ENCODE peak calls at places on chromosome 17, in six cellular contexts. O, G, D, R, Q and L are unnamed samples.

GRCh38 chr17:64178011-64178825 is 48.3 kb upstream of the ERN1 start:
- DNase-seq in G (no peak), O (no peak), Q (no peak), D (no peak), R (peak), L (no peak)

GRCh38 chr17:57480438-57481196 is 224.3 kb downstream of the MSI2 start:
- DNase-seq in R (peak), G (no peak), D (peak), O (no peak), Q (no peak), L (no peak)

GRCh38 chr17:57889892-57890856 is 40.3 kb upstream of the MRPS23 start:
- DNase-seq in O (no peak), G (no peak), D (no peak), Q (no peak), R (peak), L (peak)

GRCh38 chr17:61475726-61476125 is 23.5 kb downstream of the TBX4 start:
- DNase-seq in G (no peak), R (peak), O (no peak), Q (no peak), D (no peak), L (no peak)

GRCh38 chr17:81481011-81481799 is 31.4 kb downstream of the ACTG1 start:
- DNase-seq in O (peak), Q (peak), R (peak), G (peak), D (peak), L (peak)

GRCh38 chr17:57997085-57997809 is 9.2 kb upstream of the VEZF1 start:
- DNase-seq in G (no peak), R (no peak), O (no peak), Q (no peak), D (no peak), L (no peak)

GRCh38 chr17:32807577-32807976 is 69.3 kb downstream of the MYO1D start:
- DNase-seq in D (no peak), R (peak), Q (no peak), O (no peak), G (no peak), L (no peak)

GRCh38 chr17:2094891-2095535 is 40.1 kb downstream of the HIC1 start:
- DNase-seq in O (peak), R (peak), Q (no peak), G (no peak), D (peak), L (no peak)

GRCh38 chr17:81322271-81323082 is 27.4 kb upstream of the SLC38A10 start:
- DNase-seq in G (no peak), R (peak), D (peak), O (peak), Q (no peak), L (no peak)

GRCh38 chr17:12815642-12816141 is 26.4 kb downstream of the ARHGAP44 start:
- DNase-seq in Q (no peak), D (no peak), O (no peak), G (no peak), R (no peak), L (no peak)

GRCh38 chr17:71224824-71225575 is 895.8 kb upstream of the SOX9 start:
- DNase-seq in R (no peak), D (no peak), O (no peak), Q (no peak), G (no peak), L (no peak)

GRCh38 chr17:65472602-65473001 is 88.8 kb downstream of the AXIN2 start:
- DNase-seq in O (no peak), R (peak), Q (no peak), G (no peak), D (no peak), L (peak)

GRCh38 chr17:11487469-11487868 is 110.8 kb upstream of the DNAH9 start:
- DNase-seq in D (peak), G (no peak), O (no peak), Q (no peak), R (no peak), L (peak)

GRCh38 chr17:82301300-82301915 is 16.0 kb downstream of the CD7 start:
- DNase-seq in Q (no peak), G (no peak), O (no peak), D (no peak), R (no peak), L (no peak)

GRCh38 chr17:74390680-74391653 is 23.7 kb downstream of the GPR142 start:
- DNase-seq in R (no peak), D (no peak), Q (no peak), G (no peak), O (no peak), L (no peak)

GRCh38 chr17:48236681-48237134 is 129.1 kb downstream of the SNX11 start:
- DNase-seq in O (no peak), G (no peak), Q (no peak), D (peak), R (peak), L (no peak)

GRCh38 chr17:74259667-74260524 is 14.1 kb upstream of the DNAI2 start:
- DNase-seq in O (peak), D (peak), G (no peak), R (no peak), Q (no peak), L (no peak)

GRCh38 chr17:79851461-79851817 is 12.2 kb upstream of the CBX4 start:
- DNase-seq in G (no peak), D (no peak), Q (no peak), O (no peak), R (no peak), L (no peak)

GRCh38 chr17:74975943-74976342 is 3.4 kb upstream of the HID1 start:
- DNase-seq in R (no peak), O (no peak), Q (no peak), D (no peak), G (no peak), L (no peak)

GRCh38 chr17:19766421-19767270 is 18.5 kb upstream of the ALDH3A1 start:
- DNase-seq in Q (peak), G (peak), R (peak), O (peak), D (peak), L (peak)

GRCh38 chr17:68835061-68835460 is 120.1 kb downstream of the ABCA8 start:
- DNase-seq in G (no peak), O (no peak), Q (no peak), D (peak), R (no peak), L (no peak)

GRCh38 chr17:62855136-62855535 is 47.0 kb upstream of the MARCHF10 start:
- DNase-seq in O (no peak), G (no peak), Q (no peak), D (no peak), R (no peak), L (peak)

GRCh38 chr17:32912218-32912897 is 15.6 kb upstream of the TMEM98 start:
- DNase-seq in Q (no peak), D (no peak), O (peak), R (peak), G (no peak), L (peak)

GRCh38 chr17:8126306-8127066 is 2.6 kb upstream of the HES7 start:
- DNase-seq in Q (no peak), R (peak), D (peak), O (peak), G (no peak), L (no peak)

GRCh38 chr17:21095735-21096134 is 31.0 kb upstream of the DHRS7B start:
- DNase-seq in Q (no peak), O (peak), D (no peak), G (no peak), R (no peak), L (no peak)

GRCh38 chr17:4920351-4921048 is 11.6 kb upstream of the GP1BA start:
- DNase-seq in O (no peak), Q (no peak), R (peak), D (no peak), G (no peak), L (no peak)

GRCh38 chr17:63142836-63143235 is 176.8 kb downstream of the TANC2 start:
- DNase-seq in D (no peak), R (no peak), O (no peak), G (no peak), Q (no peak), L (no peak)

GRCh38 chr17:58316260-58316960 is 12.2 kb downstream of the TSPOAP1 start:
- DNase-seq in D (no peak), Q (no peak), O (no peak), G (no peak), R (no peak), L (no peak)

GRCh38 chr17:53490447-53490968 is 332.2 kb upstream of the KIF2B start:
- DNase-seq in D (no peak), Q (no peak), R (no peak), O (no peak), G (no peak), L (no peak)

GRCh38 chr17:53496356-53496755 is 326.4 kb upstream of the KIF2B start:
- DNase-seq in R (no peak), D (no peak), G (no peak), O (no peak), Q (no peak), L (no peak)

DNA sequence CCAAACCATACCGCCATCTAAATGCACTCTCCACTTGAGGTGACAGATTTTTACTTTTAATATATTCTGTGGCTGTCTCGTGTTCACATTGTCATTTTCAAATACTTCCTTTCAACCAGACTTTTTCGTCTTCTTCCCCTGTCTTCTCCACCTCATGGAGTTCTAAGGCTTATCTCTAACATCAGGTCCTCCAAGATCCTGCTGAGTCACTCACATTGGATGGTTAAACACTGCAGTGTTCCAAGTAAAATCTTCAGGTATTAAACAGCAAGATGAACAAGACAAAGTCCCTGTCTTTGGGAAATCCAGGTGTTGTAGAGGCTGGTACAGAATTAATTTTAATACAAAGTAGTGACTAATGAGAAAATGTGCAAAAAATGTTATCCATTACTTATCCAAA is 330.2 kb upstream of the KIF2B start:
- DNase-seq in R (no peak), Q (no peak), O (no peak), D (no peak), G (no peak), L (no peak)
- TF ChIP-seq CTCF in R (no peak), Q (no peak), O (no peak), D (no peak), G (no peak), L (no peak)

GRCh38 chr17:76791053-76791980 is 53.4 kb downstream of the MFSD11 start:
- DNase-seq in Q (no peak), G (no peak), R (peak), D (peak), O (no peak), L (no peak)

GRCh38 chr17:76797441-76797840 is 59.5 kb downstream of the MFSD11 start:
- DNase-seq in Q (no peak), G (no peak), R (no peak), D (no peak), O (peak), L (no peak)

GRCh38 chr17:76792348-76792747 is 54.4 kb downstream of the MFSD11 start:
- DNase-seq in D (no peak), O (no peak), G (no peak), R (no peak), Q (no peak), L (no peak)

GRCh38 chr17:76796081-76796480 is 58.2 kb downstream of the MFSD11 start:
- DNase-seq in G (no peak), R (no peak), D (no peak), O (no peak), Q (no peak), L (no peak)

DNA sequence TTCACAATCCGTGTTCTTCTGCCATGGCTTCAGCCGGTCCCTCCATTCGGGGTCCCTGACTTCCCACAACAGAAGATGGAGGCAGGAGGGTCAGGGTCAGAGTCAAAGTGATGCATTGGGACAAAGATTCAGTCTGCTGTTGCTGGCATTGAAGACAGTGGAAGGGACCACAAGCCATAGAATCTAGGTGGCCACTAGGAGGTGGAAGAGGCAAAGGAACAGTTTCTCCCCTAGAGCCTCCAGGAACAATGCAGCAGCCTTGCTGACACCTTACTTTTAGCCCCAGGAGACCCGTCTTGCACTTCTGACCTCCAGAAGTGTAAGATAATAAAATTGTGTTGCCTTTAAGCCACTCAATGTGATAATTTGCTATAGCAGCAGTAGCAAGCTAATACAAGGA is 55.9 kb downstream of the MFSD11 start:
- DNase-seq in R (peak), Q (no peak), O (peak), G (no peak), D (peak), L (no peak)
- TF ChIP-seq CTCF in R (peak), Q (no peak), O (peak), G (no peak), D (peak), L (no peak)

GRCh38 chr17:17140590-17140980 is 65.5 kb downstream of the PLD6 start:
- DNase-seq in R (peak), O (no peak), D (no peak), G (no peak), Q (no peak), L (no peak)
- TF ChIP-seq CTCF in R (peak), O (no peak), D (no peak), G (no peak), Q (no peak), L (no peak)

GRCh38 chr17:50148226-50149098 is 2.0 kb downstream of the PPP1R9B start:
- DNase-seq in Q (no peak), G (no peak), O (peak), R (peak), D (peak), L (no peak)
- TF ChIP-seq CTCF in Q (no peak), G (peak), O (peak), R (peak), D (no peak), L (no peak)

GRCh38 chr17:77271421-77271820 is 130.7 kb downstream of the SEC14L1 start:
- DNase-seq in R (no peak), G (no peak), Q (no peak), D (no peak), O (no peak), L (no peak)

GRCh38 chr17:77266213-77266612 is 125.4 kb downstream of the SEC14L1 start:
- DNase-seq in O (no peak), D (no peak), Q (no peak), G (no peak), R (no peak), L (no peak)

GRCh38 chr17:77264617-77265230 is 124.0 kb downstream of the SEC14L1 start:
- DNase-seq in G (no peak), R (no peak), Q (no peak), D (no peak), O (no peak), L (no peak)

GRCh38 chr17:77269696-77270681 is 129.2 kb downstream of the SEC14L1 start:
- DNase-seq in Q (no peak), G (no peak), O (no peak), R (no peak), D (no peak), L (no peak)

GRCh38 chr17:77266891-77267341 is 126.1 kb downstream of the SEC14L1 start:
- DNase-seq in D (no peak), O (peak), R (no peak), Q (no peak), G (no peak), L (no peak)
- TF ChIP-seq CTCF in D (peak), O (peak), R (no peak), Q (no peak), G (no peak), L (no peak)

GRCh38 chr17:42676424-42677011 is at the start of gene PLEKHH3:
- DNase-seq in R (no peak), Q (no peak), G (no peak), O (peak), D (peak), L (no peak)
- TF ChIP-seq CTCF in R (peak), Q (no peak), G (peak), O (no peak), D (no peak), L (peak)

DNA sequence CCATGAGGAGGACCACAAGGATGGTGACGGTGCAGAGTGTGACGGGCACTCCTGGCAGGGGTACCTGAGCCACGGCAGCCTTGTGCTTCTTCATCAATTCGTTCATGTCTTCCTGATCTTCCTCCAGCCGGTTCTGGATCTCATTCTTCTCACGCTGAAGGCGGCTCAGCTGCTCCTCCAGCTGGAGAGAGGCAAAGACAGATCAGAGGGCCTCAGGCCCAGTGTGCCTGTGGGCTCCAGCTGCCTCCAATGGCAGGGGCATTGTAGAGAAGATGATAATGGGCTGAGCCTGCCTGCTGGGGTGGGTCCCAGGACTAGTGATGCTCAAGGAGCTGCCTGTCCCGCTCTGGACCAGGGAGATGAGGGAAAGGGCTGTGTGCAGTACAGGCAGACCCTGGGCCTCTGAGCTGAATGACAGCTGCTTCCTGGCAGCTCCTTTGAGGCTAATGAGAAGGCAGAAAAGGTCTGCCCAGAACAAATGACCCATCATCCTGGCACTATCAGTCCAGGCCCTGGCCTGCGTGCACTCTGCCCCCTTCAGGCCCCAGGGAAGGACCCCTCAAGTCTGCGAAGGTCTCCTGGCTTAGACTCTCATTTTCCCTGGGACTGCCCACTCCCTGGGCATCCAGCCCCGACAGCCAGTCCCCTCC is 47.9 kb downstream of the PIPOX start:
- DNase-seq in D (peak), O (no peak), R (no peak), G (no peak), Q (no peak), L (no peak)
- TF ChIP-seq CTCF in D (no peak), O (peak), R (no peak), G (no peak), Q (no peak), L (no peak)

GRCh38 chr17:45372325-45372869 is 55.6 kb upstream of the MAP3K14 start:
- DNase-seq in G (peak), D (no peak), R (peak), Q (no peak), O (no peak), L (no peak)
- TF ChIP-seq CTCF in G (no peak), D (no peak), R (no peak), Q (no peak), O (no peak), L (no peak)